ENCODE peak calls at places on chromosomes 3 and 15, in four cellular contexts. B, A, H and P are unnamed samples.

GRCh38 chr3:129034650-129035049 is 25.9 kb upstream of the GP9 start:
- DNase-seq in A (no peak), H (no peak), B (no peak), P (no peak)

GRCh38 chr3:193828477-193828876 is 235.5 kb downstream of the OPA1 start:
- DNase-seq in H (no peak), A (no peak), B (no peak), P (no peak)

GRCh38 chr15:66498501-66499386 is 1.2 kb upstream of the SNAPC5 start:
- DNase-seq in A (no peak), H (no peak), B (peak; percentile 15), P (no peak)

GRCh38 chr3:12508316-12508715 is 24.0 kb downstream of the TSEN2 start:
- DNase-seq in B (no peak), A (no peak), H (no peak), P (no peak)

GRCh38 chr3:43035801-43036340 is 56.8 kb downstream of the GASK1A start:
- DNase-seq in B (no peak), A (no peak), H (no peak), P (no peak)

GRCh38 chr3:112035241-112035640 is 705 bp downstream of the TMPRSS7 start:
- DNase-seq in H (no peak), A (no peak), B (no peak), P (no peak)

GRCh38 chr3:171049831-171050444 is 23.4 kb upstream of the SLC2A2 start:
- DNase-seq in A (peak; percentile 65), B (peak; percentile 71), H (peak; percentile 45), P (peak; percentile 39)

GRCh38 chr3:185831990-185832389 is 7.1 kb upstream of the IGF2BP2 start:
- DNase-seq in B (no peak), H (no peak), A (no peak), P (no peak)

GRCh38 chr15:44188810-44189209 is 6.3 kb downstream of the FRMD5 start:
- DNase-seq in H (no peak), B (no peak), A (no peak), P (no peak)

GRCh38 chr15:44195151-44195740 is at the start of gene FRMD5:
- DNase-seq in H (peak; percentile 97), A (peak; percentile 98), B (peak; percentile 85), P (peak; percentile 84)

GRCh38 chr15:44199393-44199792 is 4.3 kb upstream of the FRMD5 start:
- DNase-seq in H (no peak), B (peak; percentile 86), A (no peak), P (no peak)

GRCh38 chr15:44194397-44195150 is 497 bp downstream of the FRMD5 start:
- DNase-seq in B (no peak), H (no peak), A (peak; percentile 78), P (no peak)

GRCh38 chr15:44193651-44194396 is 1.2 kb downstream of the FRMD5 start:
- DNase-seq in A (peak; percentile 62), H (no peak), B (no peak), P (no peak)
- H3K9ac ChIP-seq in A (peak overlapping the region; percentile 9), H (peak overlapping the region; percentile 69), B (no peak overlapping the region), P (no peak overlapping the region)

GRCh38 chr3:23256741-23257435 is 53.8 kb downstream of the UBE2E2 start:
- DNase-seq in B (no peak), A (no peak), H (no peak), P (no peak)
- TF ChIP-seq ZNF274 in B (no peak), A (no peak), H (no peak), P (no peak)

GRCh38 chr15:85011210-85011571 is 29.5 kb downstream of the PDE8A start:
- DNase-seq in H (no peak), A (no peak), B (no peak), P (no peak)
- H3K9ac ChIP-seq in H (no peak overlapping the region), A (no peak overlapping the region), B (peak overlapping the region; percentile 11), P (no peak overlapping the region)

GRCh38 chr15:33157636-33158035 is 36.9 kb downstream of the FMN1 start:
- DNase-seq in A (no peak), H (no peak), B (no peak), P (no peak)
- TF ChIP-seq ZNF274 in A (no peak), H (no peak), B (no peak), P (no peak)

GRCh38 chr3:52308308-52308707 is 7.8 kb upstream of the DNAH1 start:
- DNase-seq in B (no peak), A (no peak), H (no peak), P (no peak)
- H3K9ac ChIP-seq in B (no peak overlapping the region), A (no peak overlapping the region), H (no peak overlapping the region), P (no peak overlapping the region)